ENCODE peak calls at places on chromosome 7, in four cellular contexts. M, D, E and H are unnamed samples.

GRCh38 chr7:73822319-73823173 is 8.2 kb upstream of the CLDN4 start:
- DNase-seq in M (no peak), D (peak), E (peak), H (no peak)

GRCh38 chr7:104552102-104552501 is 223.7 kb downstream of the LHFPL3 start:
- DNase-seq in E (no peak), M (peak), D (peak), H (peak)

GRCh38 chr7:152759655-152760383 is at the start of gene ACTR3B:
- DNase-seq in D (peak), E (peak), M (peak), H (peak)

GRCh38 chr7:74672343-74672915 is 14.9 kb downstream of the GTF2I start:
- DNase-seq in M (no peak), E (no peak), D (no peak), H (no peak)

GRCh38 chr7:101162551-101163280 is 2.7 kb downstream of the VGF start:
- DNase-seq in M (peak), D (peak), E (peak), H (peak)

GRCh38 chr7:121752706-121753105 is 120.3 kb upstream of the PTPRZ1 start:
- DNase-seq in M (no peak), E (peak), D (no peak), H (no peak)

GRCh38 chr7:1678571-1679325 is 8.7 kb downstream of the ELFN1 start:
- DNase-seq in E (peak), D (no peak), M (no peak), H (no peak)

GRCh38 chr7:794671-795329 is 37.5 kb upstream of the SUN1 start:
- DNase-seq in M (no peak), E (no peak), D (no peak), H (no peak)

GRCh38 chr7:137151056-137151731 is 192.3 kb downstream of the PTN start:
- DNase-seq in D (no peak), E (no peak), M (no peak), H (no peak)

GRCh38 chr7:28346256-28346655 is 66.1 kb upstream of the CREB5 start:
- DNase-seq in E (no peak), D (no peak), M (no peak), H (no peak)

GRCh38 chr7:27277628-27278027 is 35.0 kb downstream of the EVX1 start:
- DNase-seq in E (no peak), D (no peak), M (no peak), H (no peak)

GRCh38 chr7:655758-656157 is 70.7 kb upstream of the DNAAF5 start:
- DNase-seq in D (no peak), M (no peak), E (no peak), H (no peak)

GRCh38 chr7:25314729-25315267 is 86.5 kb upstream of the NPVF start:
- DNase-seq in D (no peak), M (no peak), E (no peak), H (no peak)

GRCh38 chr7:79590571-79591274 is 137.3 kb upstream of the MAGI2 start:
- DNase-seq in D (no peak), M (no peak), E (no peak), H (no peak)

GRCh38 chr7:107167483-107168232 is 1.1 kb upstream of the HBP1 start:
- DNase-seq in M (no peak), E (peak), D (peak), H (no peak)

GRCh38 chr7:69412331-69413146 is 185.7 kb upstream of the AUTS2 start:
- DNase-seq in E (peak), M (no peak), D (no peak), H (no peak)

GRCh38 chr7:17247357-17247756 is 51.1 kb upstream of the AHR start:
- DNase-seq in M (no peak), D (no peak), E (no peak), H (no peak)

GRCh38 chr7:117010375-117011133 is 57.3 kb downstream of the ST7 start:
- DNase-seq in D (no peak), E (no peak), M (no peak), H (no peak)

GRCh38 chr7:142196066-142196840 is 61.6 kb downstream of the PRSS58 start:
- DNase-seq in M (no peak), E (no peak), D (no peak), H (no peak)

GRCh38 chr7:27918503-27918902 is 178.5 kb downstream of the TAX1BP1 start:
- DNase-seq in D (no peak), M (no peak), E (no peak), H (no peak)

GRCh38 chr7:99643464-99643863 is 26.7 kb downstream of the ZSCAN25 start:
- DNase-seq in D (no peak), M (no peak), E (no peak), H (no peak)

GRCh38 chr7:92641921-92642511 is 51.8 kb upstream of the FAM133B start:
- DNase-seq in M (no peak), E (no peak), D (no peak), H (no peak)

GRCh38 chr7:128890306-128891109 is 20.0 kb downstream of the KCP start:
- DNase-seq in D (peak), M (peak), E (peak), H (peak)

GRCh38 chr7:24419070-24419469 is 135.1 kb downstream of the NPY start:
- DNase-seq in E (peak), M (no peak), D (peak), H (no peak)

GRCh38 chr7:83876593-83876992 is 227.7 kb upstream of the SEMA3E start:
- DNase-seq in E (no peak), M (no peak), D (no peak), H (no peak)

GRCh38 chr7:90192876-90193765 is 18.4 kb upstream of the STEAP2 start:
- DNase-seq in E (no peak), M (no peak), D (no peak), H (no peak)

GRCh38 chr7:107494910-107495309 is 25.1 kb downstream of the GPR22 start:
- DNase-seq in E (no peak), D (peak), M (no peak), H (no peak)

GRCh38 chr7:43584200-43584586 is 1.3 kb downstream of the STK17A start:
- DNase-seq in M (no peak), D (no peak), E (no peak), H (no peak)

GRCh38 chr7:6346581-6346980 is 74.2 kb upstream of the CYTH3 start:
- DNase-seq in M (peak), E (no peak), D (no peak), H (peak)

GRCh38 chr7:142717453-142717852 is 31.8 kb upstream of the PRSS1 start:
- DNase-seq in D (no peak), E (no peak), M (no peak), H (no peak)

GRCh38 chr7:131945313-131945831 is 388.9 kb upstream of the PODXL start:
- DNase-seq in D (peak), E (peak), M (peak), H (peak)

GRCh38 chr7:155123413-155123812 is 53.3 kb downstream of the HTR5A start:
- DNase-seq in D (no peak), M (no peak), E (no peak), H (no peak)

GRCh38 chr7:141128931-141129330 is 55.1 kb downstream of the TMEM178B start:
- DNase-seq in M (no peak), E (no peak), D (no peak), H (no peak)

GRCh38 chr7:150944066-150945042 is 33.8 kb downstream of the KCNH2 start:
- DNase-seq in M (no peak), D (no peak), E (no peak), H (no peak)
- TF ChIP-seq TEAD4 in M (no peak), D (no peak), E (no peak), H (no peak)

GRCh38 chr7:148480479-148481146 is 110.0 kb upstream of the C7orf33 start:
- DNase-seq in E (no peak), D (no peak), M (no peak), H (no peak)
- TF ChIP-seq TEAD4 in E (no peak), D (no peak), M (no peak), H (no peak)

DNA sequence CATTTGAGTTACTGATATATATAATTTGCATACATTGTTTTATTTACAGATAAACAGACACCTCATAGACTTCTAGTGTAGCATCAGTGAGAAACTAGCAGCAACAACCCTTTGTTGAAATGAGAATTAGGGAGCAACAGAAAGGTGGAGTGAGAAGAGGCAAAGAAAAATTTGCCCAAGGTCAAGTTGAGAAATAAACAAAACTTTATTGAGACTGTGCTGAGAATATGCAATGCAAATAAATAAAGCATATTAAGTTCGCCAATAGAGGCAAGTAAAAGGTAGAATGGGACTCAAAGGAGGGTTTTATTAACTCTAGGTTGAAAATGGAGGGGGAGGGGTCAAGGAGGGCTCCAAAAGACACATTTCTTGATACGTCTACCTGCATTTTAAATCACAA is 49.8 kb downstream of the CACNA2D1 start:
- DNase-seq in D (no peak), M (no peak), E (no peak), H (no peak)
- TF ChIP-seq TEAD4 in D (no peak), M (no peak), E (no peak), H (no peak)

GRCh38 chr7:150325110-150325611 is 1.8 kb upstream of the ACTR3C start:
- DNase-seq in M (no peak), E (no peak), D (peak), H (no peak)

GRCh38 chr7:150324366-150324961 is 1.1 kb upstream of the ACTR3C start:
- DNase-seq in E (peak), M (no peak), D (peak), H (no peak)

GRCh38 chr7:150326657-150327268 is 3.4 kb upstream of the ACTR3C start:
- DNase-seq in D (no peak), E (no peak), M (no peak), H (no peak)

GRCh38 chr7:150327308-150327707 is 4.0 kb upstream of the ACTR3C start:
- DNase-seq in M (no peak), E (no peak), D (no peak), H (no peak)

DNA sequence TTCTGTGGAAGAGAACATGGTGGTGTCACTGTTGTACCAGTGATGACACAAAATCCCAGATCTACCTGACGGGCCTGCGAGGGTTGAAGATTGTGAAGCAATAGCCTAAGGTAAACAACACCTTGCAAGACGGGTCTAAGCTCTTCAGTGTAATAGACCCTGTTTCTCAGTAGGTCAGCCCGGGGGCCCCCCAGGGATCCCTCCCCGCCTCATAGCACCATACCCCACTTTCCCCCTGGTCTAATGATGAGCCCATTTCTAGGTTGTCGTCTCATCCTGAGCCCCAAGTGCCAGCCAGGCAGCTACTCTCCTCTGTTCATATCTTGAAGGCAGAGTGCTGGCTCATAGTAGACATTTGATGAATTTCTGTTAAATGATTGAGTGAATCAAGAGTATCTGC is 2.6 kb upstream of the ACTR3C start:
- DNase-seq in D (peak), M (no peak), E (no peak), H (no peak)
- TF ChIP-seq TEAD4 in D (no peak), M (no peak), E (no peak), H (no peak)

DNA sequence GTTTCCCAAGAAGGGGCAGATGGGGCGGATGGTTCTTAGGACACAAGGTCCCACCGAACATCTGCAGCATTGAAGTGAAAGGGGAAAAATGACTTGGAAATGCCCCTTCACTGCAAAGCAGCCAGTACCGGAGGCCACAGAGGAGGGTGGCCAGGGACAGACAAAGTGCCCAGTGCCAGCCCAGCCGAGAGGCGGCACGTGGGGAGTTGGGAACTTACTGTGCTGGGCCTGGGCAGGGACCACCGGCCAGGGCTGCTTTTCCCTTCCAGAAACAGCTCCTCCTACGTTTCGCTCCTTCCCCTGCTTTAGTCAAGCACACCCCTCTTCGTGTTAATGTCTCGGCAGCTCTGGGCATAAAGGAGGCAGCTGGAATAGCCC is 129.2 kb downstream of the TNS3 start:
- DNase-seq in M (no peak), E (no peak), D (no peak), H (no peak)
- TF ChIP-seq TEAD4 in M (no peak), E (no peak), D (no peak), H (no peak)

DNA sequence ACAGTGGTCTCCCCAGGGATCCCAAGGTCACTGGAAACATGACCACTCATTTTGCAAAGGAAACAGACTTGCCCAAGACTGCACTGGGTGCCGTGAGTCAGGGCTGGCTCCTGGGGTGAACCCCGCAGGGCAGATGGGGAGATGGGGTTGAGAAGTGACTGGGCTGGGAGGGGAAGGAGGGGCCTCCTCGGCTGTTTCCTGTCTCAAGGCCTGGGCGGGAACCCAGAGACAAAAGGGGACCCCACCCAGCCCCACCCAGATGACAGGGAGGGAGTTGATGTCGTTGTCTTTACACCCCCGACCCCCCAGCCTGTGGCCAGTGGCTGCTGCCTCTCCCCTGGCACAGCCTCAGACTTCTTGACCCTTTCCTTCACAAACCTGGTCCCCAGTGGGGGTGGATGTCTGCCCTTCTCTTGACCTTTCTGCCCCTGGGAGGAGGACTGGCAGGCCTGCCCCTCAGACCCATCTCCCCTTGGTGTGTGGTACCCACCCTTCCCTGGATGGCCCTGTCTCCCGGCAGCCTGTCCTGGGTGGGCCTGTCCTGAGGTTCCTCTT is 1.4 kb downstream of the MYO1G start:
- DNase-seq in M (no peak), E (no peak), D (no peak), H (no peak)
- TF ChIP-seq TEAD4 in M (no peak), E (no peak), D (no peak), H (no peak)

GRCh38 chr7:70574970-70575799 is 556.8 kb upstream of the GALNT17 start:
- DNase-seq in E (peak), M (no peak), D (no peak), H (no peak)
- TF ChIP-seq TEAD4 in E (peak), M (no peak), D (no peak), H (no peak)

DNA sequence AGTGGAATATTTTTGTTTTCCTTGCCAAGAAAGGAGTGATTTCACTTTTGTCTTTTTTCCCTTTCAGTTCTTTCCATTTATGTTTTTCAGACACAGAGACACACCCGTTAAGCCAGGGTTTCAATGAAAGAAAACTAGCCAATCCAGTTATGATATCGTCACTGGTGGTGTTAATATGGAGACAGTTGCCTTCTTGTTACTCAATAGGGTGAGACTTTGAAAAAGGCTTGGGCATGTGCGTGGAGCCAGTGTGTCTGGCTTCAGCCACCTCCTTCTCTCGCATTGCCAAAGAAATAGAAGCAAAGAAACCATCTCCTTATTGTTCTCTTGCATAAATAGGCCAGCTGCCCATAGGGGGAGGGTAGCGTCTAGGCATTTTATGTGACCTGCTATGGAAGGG is 84.1 kb upstream of the DLX6 start:
- DNase-seq in D (no peak), M (no peak), E (no peak), H (no peak)
- TF ChIP-seq TEAD4 in D (no peak), M (no peak), E (no peak), H (no peak)

GRCh38 chr7:88289505-88290129 is 17.1 kb downstream of the STEAP4 start:
- DNase-seq in E (no peak), M (no peak), D (no peak), H (no peak)
- TF ChIP-seq TEAD4 in E (no peak), M (no peak), D (no peak), H (no peak)

GRCh38 chr7:150830957-150831356 is 21.4 kb upstream of the AOC1 start:
- DNase-seq in D (no peak), E (no peak), M (no peak), H (no peak)

GRCh38 chr7:150829426-150829825 is 22.9 kb upstream of the AOC1 start:
- DNase-seq in E (no peak), D (no peak), M (no peak), H (no peak)

GRCh38 chr7:150828384-150828783 is 23.9 kb upstream of the AOC1 start:
- DNase-seq in E (no peak), M (no peak), D (no peak), H (no peak)

GRCh38 chr7:150835702-150836280 is 16.5 kb upstream of the AOC1 start:
- DNase-seq in M (no peak), E (no peak), D (no peak), H (no peak)

GRCh38 chr7:150831851-150832250 is 20.5 kb upstream of the AOC1 start:
- DNase-seq in D (no peak), M (no peak), E (no peak), H (no peak)
- TF ChIP-seq TEAD4 in D (no peak), M (no peak), E (no peak), H (no peak)